ENCODE peak calls at places on chromosomes 5 and 9, in five cellular contexts. One of them, this sample, is unnamed.

GRCh38 chr9:109568568-109569210 is 70.6 kb upstream of the PTPN3 start:
- DNase-seq in A549: no peak
- DNase-seq in GM12878: no peak
- DNase-seq in SK-N-SH: no peak
- DNase-seq in HepG2: no peak
- DNase-seq in this sample: no peak

GRCh38 chr5:52282647-52283046 is 505.1 kb upstream of the ITGA1 start:
- DNase-seq in SK-N-SH: no peak
- DNase-seq in HepG2: no peak
- DNase-seq in A549: no peak
- DNase-seq in GM12878: no peak
- DNase-seq in this sample: no peak

GRCh38 chr9:4334439-4334838 is 34.6 kb upstream of the GLIS3 start:
- DNase-seq in HepG2: peak
- DNase-seq in A549: peak
- DNase-seq in GM12878: no peak
- DNase-seq in SK-N-SH: no peak
- DNase-seq in this sample: peak

GRCh38 chr9:110029422-110029814 is 178.5 kb downstream of the C9orf152 start:
- DNase-seq in A549: peak
- DNase-seq in GM12878: no peak
- DNase-seq in SK-N-SH: no peak
- DNase-seq in HepG2: peak
- DNase-seq in this sample: peak

GRCh38 chr5:104111622-104112021 is 549.0 kb upstream of the NUDT12 start:
- DNase-seq in HepG2: peak
- DNase-seq in A549: no peak
- DNase-seq in GM12878: no peak
- DNase-seq in SK-N-SH: no peak
- DNase-seq in this sample: no peak

GRCh38 chr9:115921301-115921700 is 232.3 kb upstream of the PAPPA start:
- DNase-seq in HepG2: no peak
- DNase-seq in GM12878: no peak
- DNase-seq in A549: no peak
- DNase-seq in SK-N-SH: no peak
- DNase-seq in this sample: peak

GRCh38 chr5:133338504-133339355 is 273.6 kb downstream of the FSTL4 start:
- DNase-seq in SK-N-SH: no peak
- DNase-seq in A549: no peak
- DNase-seq in GM12878: no peak
- DNase-seq in HepG2: no peak
- DNase-seq in this sample: no peak

GRCh38 chr5:57368010-57368409 is 114.6 kb downstream of the ACTBL2 start:
- DNase-seq in A549: peak
- DNase-seq in HepG2: no peak
- DNase-seq in GM12878: no peak
- DNase-seq in SK-N-SH: peak
- DNase-seq in this sample: peak

GRCh38 chr5:39328731-39329130 is 35.6 kb downstream of the C9 start:
- DNase-seq in HepG2: no peak
- DNase-seq in A549: no peak
- DNase-seq in GM12878: no peak
- DNase-seq in SK-N-SH: no peak
- DNase-seq in this sample: no peak

GRCh38 chr5:114223866-114224265 is 138.0 kb upstream of the KCNN2 start:
- DNase-seq in A549: peak
- DNase-seq in GM12878: no peak
- DNase-seq in SK-N-SH: peak
- DNase-seq in HepG2: peak
- DNase-seq in this sample: no peak
- TF ChIP-seq CTCF in A549: peak
- TF ChIP-seq CTCF in GM12878: peak
- TF ChIP-seq CTCF in SK-N-SH: peak
- TF ChIP-seq CTCF in HepG2: peak
- TF ChIP-seq CTCF in this sample: peak

GRCh38 chr5:127565586-127566270 is 48.3 kb downstream of the PRRC1 start:
- DNase-seq in HepG2: no peak
- DNase-seq in SK-N-SH: no peak
- DNase-seq in A549: no peak
- DNase-seq in GM12878: no peak
- DNase-seq in this sample: no peak

GRCh38 chr5:127563133-127563532 is 45.7 kb downstream of the PRRC1 start:
- DNase-seq in GM12878: no peak
- DNase-seq in SK-N-SH: no peak
- DNase-seq in HepG2: no peak
- DNase-seq in A549: no peak
- DNase-seq in this sample: no peak

GRCh38 chr5:127561254-127561653 is 43.8 kb downstream of the PRRC1 start:
- DNase-seq in HepG2: no peak
- DNase-seq in GM12878: no peak
- DNase-seq in A549: no peak
- DNase-seq in SK-N-SH: no peak
- DNase-seq in this sample: peak

GRCh38 chr5:127562252-127562651 is 44.8 kb downstream of the PRRC1 start:
- DNase-seq in GM12878: no peak
- DNase-seq in A549: peak
- DNase-seq in SK-N-SH: peak
- DNase-seq in HepG2: peak
- DNase-seq in this sample: no peak

GRCh38 chr5:127564002-127564769 is 46.7 kb downstream of the PRRC1 start:
- DNase-seq in A549: peak
- DNase-seq in SK-N-SH: peak
- DNase-seq in HepG2: peak
- DNase-seq in GM12878: no peak
- DNase-seq in this sample: peak
- TF ChIP-seq RAD21 in A549: peak
- TF ChIP-seq RAD21 in SK-N-SH: peak
- TF ChIP-seq RAD21 in HepG2: peak
- TF ChIP-seq RAD21 in GM12878: peak
- TF ChIP-seq RAD21 in this sample: peak

GRCh38 chr5:177491983-177492746 is 5.2 kb downstream of the PDLIM7 start:
- DNase-seq in HepG2: no peak
- DNase-seq in SK-N-SH: no peak
- DNase-seq in A549: no peak
- DNase-seq in GM12878: no peak
- DNase-seq in this sample: no peak

GRCh38 chr5:177492841-177493240 is 4.6 kb downstream of the PDLIM7 start:
- DNase-seq in A549: no peak
- DNase-seq in GM12878: no peak
- DNase-seq in HepG2: no peak
- DNase-seq in SK-N-SH: no peak
- DNase-seq in this sample: no peak

GRCh38 chr5:177490311-177490991 is 7.0 kb downstream of the PDLIM7 start:
- DNase-seq in GM12878: no peak
- DNase-seq in A549: no peak
- DNase-seq in HepG2: no peak
- DNase-seq in SK-N-SH: no peak
- DNase-seq in this sample: no peak

GRCh38 chr5:177490992-177491391 is 6.4 kb downstream of the PDLIM7 start:
- DNase-seq in GM12878: no peak
- DNase-seq in SK-N-SH: no peak
- DNase-seq in HepG2: no peak
- DNase-seq in A549: no peak
- DNase-seq in this sample: no peak

DNA sequence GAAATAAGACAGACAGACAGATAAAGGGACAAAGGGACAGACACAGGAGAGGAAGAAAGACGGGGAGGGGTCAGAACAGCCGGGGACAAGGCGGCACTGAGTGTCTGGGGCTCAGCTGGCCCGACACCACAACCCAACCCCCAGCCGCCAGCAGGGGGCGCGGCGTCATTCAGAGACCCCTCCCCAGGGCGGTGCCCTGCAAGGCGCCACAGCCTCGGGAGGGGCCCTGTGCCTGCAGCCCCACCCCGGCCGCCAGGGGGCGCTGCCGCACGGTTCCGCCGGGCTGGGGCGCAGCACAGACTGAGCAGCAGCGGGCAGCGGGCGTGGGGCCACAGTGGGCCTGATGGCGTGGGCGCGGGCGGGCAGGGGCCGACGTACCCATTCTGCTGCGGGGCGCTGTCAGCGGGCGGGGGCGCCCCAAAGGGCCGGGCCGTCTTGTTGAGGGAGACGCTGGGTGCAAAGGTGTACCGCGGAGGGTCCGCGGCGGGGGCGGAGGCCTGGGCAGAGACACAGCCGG is 5.9 kb downstream of the PDLIM7 start:
- DNase-seq in SK-N-SH: peak
- DNase-seq in HepG2: peak
- DNase-seq in A549: peak
- DNase-seq in GM12878: no peak
- DNase-seq in this sample: no peak
- TF ChIP-seq RFX5 in SK-N-SH: no peak
- TF ChIP-seq RFX5 in HepG2: no peak
- TF ChIP-seq RFX5 in A549: no peak
- TF ChIP-seq RFX5 in GM12878: no peak
- TF ChIP-seq RFX5 in this sample: no peak

GRCh38 chr9:35816708-35817107 is 1.9 kb upstream of the HINT2 start:
- DNase-seq in HepG2: peak
- DNase-seq in GM12878: no peak
- DNase-seq in A549: peak
- DNase-seq in SK-N-SH: peak
- DNase-seq in this sample: no peak

GRCh38 chr9:35813434-35814105 is 1.3 kb downstream of the HINT2 start:
- DNase-seq in HepG2: peak
- DNase-seq in GM12878: no peak
- DNase-seq in A549: peak
- DNase-seq in SK-N-SH: peak
- DNase-seq in this sample: peak

GRCh38 chr9:35814841-35815543 is at the start of gene HINT2:
- DNase-seq in SK-N-SH: peak
- DNase-seq in GM12878: peak
- DNase-seq in HepG2: peak
- DNase-seq in A549: peak
- DNase-seq in this sample: peak

GRCh38 chr9:35812025-35812602 is at the start of gene SPAG8:
- DNase-seq in SK-N-SH: peak
- DNase-seq in A549: peak
- DNase-seq in GM12878: peak
- DNase-seq in HepG2: peak
- DNase-seq in this sample: peak

DNA sequence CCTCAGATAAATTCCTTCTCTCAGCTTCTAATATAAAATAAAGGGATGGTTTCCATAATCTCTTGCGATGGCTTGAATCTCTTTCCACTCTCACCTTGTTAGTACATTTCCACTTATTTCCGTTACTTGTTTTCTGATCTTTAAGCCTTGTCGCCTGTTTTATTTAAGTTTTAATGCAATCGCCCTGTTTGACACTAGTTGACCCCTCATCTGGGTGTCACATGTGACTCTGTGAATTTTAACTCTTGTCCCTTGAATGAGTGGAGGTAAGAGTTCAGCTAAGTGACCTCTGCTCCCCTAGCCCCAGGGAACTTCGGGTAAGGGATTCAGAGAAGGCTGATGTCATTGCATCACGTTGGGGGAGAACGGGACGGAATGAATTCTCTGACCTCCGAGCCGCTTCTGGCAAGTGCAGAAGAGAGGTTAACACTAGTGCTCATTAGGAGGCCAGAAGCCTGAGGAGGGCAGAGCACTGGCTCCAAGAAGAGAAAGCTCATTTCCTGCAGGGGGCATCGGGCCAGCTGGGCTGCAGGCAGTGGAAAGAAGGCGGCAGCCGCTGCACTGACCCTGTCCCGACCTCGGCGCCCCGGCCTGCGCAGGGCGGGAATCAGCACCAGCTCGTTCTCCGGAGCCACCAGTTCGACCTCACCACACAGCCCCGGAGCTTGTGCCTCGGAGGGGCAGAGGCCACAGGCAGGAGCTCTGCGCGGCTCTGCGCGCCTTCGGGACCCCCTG is 569 bp downstream of the HINT2 start:
- DNase-seq in HepG2: peak
- DNase-seq in A549: peak
- DNase-seq in SK-N-SH: peak
- DNase-seq in GM12878: no peak
- DNase-seq in this sample: peak
- TF ChIP-seq CTCF in HepG2: peak
- TF ChIP-seq CTCF in A549: peak
- TF ChIP-seq CTCF in SK-N-SH: peak
- TF ChIP-seq CTCF in GM12878: peak
- TF ChIP-seq CTCF in this sample: peak

GRCh38 chr5:99029172-99029571 is 100.4 kb upstream of the CHD1 start:
- DNase-seq in GM12878: no peak
- DNase-seq in A549: no peak
- DNase-seq in HepG2: no peak
- DNase-seq in SK-N-SH: no peak
- DNase-seq in this sample: no peak

GRCh38 chr5:99034336-99034735 is 105.5 kb upstream of the CHD1 start:
- DNase-seq in A549: no peak
- DNase-seq in GM12878: no peak
- DNase-seq in HepG2: no peak
- DNase-seq in SK-N-SH: no peak
- DNase-seq in this sample: peak

GRCh38 chr5:99030871-99031440 is 102.1 kb upstream of the CHD1 start:
- DNase-seq in GM12878: no peak
- DNase-seq in A549: no peak
- DNase-seq in HepG2: no peak
- DNase-seq in SK-N-SH: no peak
- DNase-seq in this sample: no peak

GRCh38 chr5:99033014-99033931 is 104.5 kb upstream of the CHD1 start:
- DNase-seq in A549: no peak
- DNase-seq in HepG2: no peak
- DNase-seq in GM12878: no peak
- DNase-seq in SK-N-SH: no peak
- DNase-seq in this sample: peak

GRCh38 chr5:99032234-99033013 is 103.6 kb upstream of the CHD1 start:
- DNase-seq in GM12878: no peak
- DNase-seq in SK-N-SH: peak
- DNase-seq in A549: peak
- DNase-seq in HepG2: peak
- DNase-seq in this sample: peak
- TF ChIP-seq RAD21 in GM12878: peak
- TF ChIP-seq RAD21 in SK-N-SH: peak
- TF ChIP-seq RAD21 in A549: peak
- TF ChIP-seq RAD21 in HepG2: peak
- TF ChIP-seq RAD21 in this sample: peak

DNA sequence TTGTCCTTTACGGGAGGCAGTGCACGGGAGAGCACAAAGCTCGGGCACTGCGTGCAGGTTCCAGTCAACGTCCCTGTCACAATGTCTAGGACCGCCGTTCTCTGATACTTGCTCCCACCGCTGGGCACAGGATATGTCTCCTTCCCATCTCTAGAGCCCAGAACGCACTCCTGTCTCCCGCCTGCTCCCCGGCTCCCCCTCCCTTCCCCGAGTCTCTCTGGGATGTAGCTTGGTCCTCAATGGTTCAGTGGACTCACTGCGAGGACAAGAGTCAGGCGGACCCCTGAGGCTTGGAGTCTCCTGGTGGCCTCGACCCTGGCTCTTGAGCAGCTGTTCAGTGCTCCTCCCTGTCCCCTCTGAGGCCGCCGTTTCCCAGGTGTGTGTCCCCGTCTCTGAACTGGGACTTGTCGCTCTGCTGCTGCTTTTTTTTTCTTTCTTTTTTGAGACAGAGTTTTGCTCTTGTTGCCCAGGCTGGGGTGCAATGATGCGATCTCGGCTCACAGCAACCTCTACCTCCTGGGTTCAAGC is 44.7 kb upstream of the IER5L start:
- DNase-seq in GM12878: no peak
- DNase-seq in A549: no peak
- DNase-seq in HepG2: no peak
- DNase-seq in SK-N-SH: no peak
- DNase-seq in this sample: no peak
- TF ChIP-seq RFX5 in GM12878: no peak
- TF ChIP-seq RFX5 in A549: no peak
- TF ChIP-seq RFX5 in HepG2: no peak
- TF ChIP-seq RFX5 in SK-N-SH: no peak
- TF ChIP-seq RFX5 in this sample: no peak